ENCODE peak calls at places on chromosomes 7 and 10, in eight cellular contexts. D is lower lobe of right lung; R is lung; V is foreskin fibroblast; G is activated CD8-positive, alpha-beta memory T cell treated with anti-CD3 and anti-CD28 coated beads for 24 hours; C is nephron progenitor cell; P is effector CD4-positive, alpha-beta T cell; B is HuH-7.5. I is an unnamed sample.
A peak's percentile ranks its signal among the peaks of the same experiment; 100 is the strongest.

GRCh38 chr10:73388228-73388627 is 25.6 kb downstream of the ANXA7 start:
- DNase-seq in P (no peak), V (no peak), R (no peak), B (no peak), D (no peak), G (no peak), C (no peak), I (no peak)

GRCh38 chr7:99267530-99268360 is 4.9 kb upstream of the MYH16 start:
- DNase-seq in G (no peak), C (no peak), D (no peak), B (peak; percentile 39), P (no peak), R (no peak), V (peak; percentile 95), I (no peak)

GRCh38 chr10:58666024-58666423 is 153.4 kb downstream of the BICC1 start:
- DNase-seq in D (no peak), B (no peak), P (no peak), R (no peak), V (no peak), G (no peak), C (no peak), I (no peak)

GRCh38 chr10:23364378-23364777 is 19.8 kb upstream of the C10orf67 start:
- DNase-seq in D (no peak), R (no peak), V (no peak), B (no peak), P (no peak), C (no peak), G (no peak), I (no peak)

GRCh38 chr10:132678436-132679216 is 107.3 kb downstream of the NKX6-2 start:
- DNase-seq in G (no peak), V (no peak), C (no peak), P (no peak), R (no peak), B (no peak), D (peak; percentile 27), I (no peak)

GRCh38 chr10:42988517-42989395 is 88.1 kb upstream of the RET start:
- DNase-seq in B (no peak), C (no peak), G (peak; percentile 55), P (no peak), R (no peak), V (no peak), D (peak; percentile 77), I (no peak)

GRCh38 chr7:30984359-30985107 is 20.8 kb downstream of the GHRHR start:
- DNase-seq in V (peak; percentile 61), G (no peak), C (no peak), R (no peak), P (no peak), B (no peak), D (no peak), I (no peak)

GRCh38 chr7:43790006-43790405 is 31.5 kb downstream of the BLVRA start:
- DNase-seq in V (no peak), R (no peak), G (peak; percentile 26), C (no peak), P (no peak), B (no peak), D (no peak), I (no peak)

GRCh38 chr7:82263880-82264751 is 179.5 kb downstream of the CACNA2D1 start:
- DNase-seq in V (no peak), C (no peak), G (no peak), D (no peak), R (no peak), B (no peak), P (no peak), I (no peak)

GRCh38 chr7:47481656-47482012 is 100.3 kb downstream of the TNS3 start:
- DNase-seq in P (no peak), R (no peak), V (no peak), B (no peak), C (no peak), D (no peak), G (no peak), I (no peak)

GRCh38 chr10:6121144-6121543 is 32.3 kb downstream of the RBM17 start:
- DNase-seq in B (no peak), R (no peak), C (no peak), G (no peak), V (no peak), P (no peak), D (no peak), I (no peak)

GRCh38 chr10:79286318-79286951 is 60.8 kb upstream of the PPIF start:
- DNase-seq in B (no peak), C (no peak), P (peak; percentile 80), R (peak; percentile 69), V (peak; percentile 75), D (peak; percentile 92), G (peak; percentile 93), I (peak; percentile 44)

GRCh38 chr7:104848386-104848990 is 165.5 kb upstream of the KMT2E start:
- DNase-seq in C (peak; percentile 84), D (no peak), R (peak; percentile 42), P (peak; percentile 44), B (peak; percentile 23), G (peak; percentile 77), V (peak; percentile 67), I (peak; percentile 12)

GRCh38 chr10:79090134-79090803 is 21.5 kb downstream of the ZMIZ1 start:
- DNase-seq in C (no peak), P (no peak), R (no peak), G (no peak), B (no peak), V (peak; percentile 52), D (no peak), I (no peak)

GRCh38 chr7:37683263-37684120 is at the start of gene GPR141:
- DNase-seq in D (no peak), P (no peak), G (no peak), R (no peak), C (no peak), V (no peak), B (no peak), I (no peak)

GRCh38 chr10:124949543-124949942 is 7.6 kb downstream of the ZRANB1 start:
- DNase-seq in P (no peak), D (no peak), C (no peak), G (no peak), R (no peak), B (no peak), V (peak; percentile 15), I (peak; percentile 79)

GRCh38 chr10:8314486-8314885 is 260.0 kb downstream of the GATA3 start:
- DNase-seq in C (no peak), P (no peak), B (no peak), G (no peak), R (no peak), V (no peak), D (no peak), I (no peak)

GRCh38 chr10:42615419-42615818 is 23.0 kb downstream of the ZNF33B start:
- DNase-seq in V (no peak), G (no peak), D (no peak), B (no peak), C (no peak), R (no peak), P (no peak), I (no peak)

GRCh38 chr7:42493436-42494198 is 256.6 kb upstream of the GLI3 start:
- DNase-seq in V (peak; percentile 94), B (no peak), R (peak; percentile 79), D (peak; percentile 67), G (no peak), P (no peak), C (peak; percentile 76), I (peak; percentile 72)

GRCh38 chr7:139562491-139562890 is 39.0 kb downstream of the CLEC2L start:
- DNase-seq in P (no peak), G (no peak), R (no peak), D (no peak), V (no peak), C (no peak), B (no peak), I (no peak)

GRCh38 chr10:43205681-43206390 is 61.0 kb downstream of the RASGEF1A start:
- DNase-seq in B (no peak), G (peak; percentile 47), C (peak; percentile 1), R (no peak), D (peak; percentile 37), P (no peak), V (no peak), I (no peak)

GRCh38 chr10:38730076-38730475 is 635.9 kb downstream of the ZNF37A start:
- DNase-seq in C (no peak), R (no peak), P (no peak), V (no peak), G (no peak), B (no peak), D (no peak), I (no peak)

GRCh38 chr7:95246935-95247370 is 77.4 kb downstream of the PON1 start:
- DNase-seq in G (no peak), V (peak; percentile 86), B (peak; percentile 29), P (no peak), D (no peak), C (peak; percentile 55), R (peak; percentile 46), I (peak; percentile 33)

GRCh38 chr10:84613336-84614021 is 285.1 kb downstream of the CCSER2 start:
- DNase-seq in B (peak; percentile 19), P (no peak), R (peak; percentile 59), C (peak; percentile 57), V (no peak), G (no peak), D (peak; percentile 55), I (peak; percentile 80)

GRCh38 chr7:44638611-44639557 is 32.5 kb downstream of the OGDH start:
- DNase-seq in R (peak; percentile 73), D (peak; percentile 81), V (peak; percentile 90), B (no peak), P (peak; percentile 67), C (no peak), G (peak; percentile 87), I (no peak)

GRCh38 chr10:59585046-59585700 is 124.5 kb downstream of the SLC16A9 start:
- DNase-seq in C (no peak), R (no peak), D (no peak), P (no peak), V (no peak), G (no peak), B (no peak), I (peak; percentile 39)

GRCh38 chr7:26485421-26486019 is 193.9 kb downstream of the SNX10 start:
- DNase-seq in G (no peak), B (no peak), C (no peak), P (no peak), D (no peak), V (no peak), R (no peak), I (no peak)

GRCh38 chr10:80684217-80684616 is 146.5 kb downstream of the SH2D4B start:
- DNase-seq in C (no peak), V (peak; percentile 2), R (no peak), B (no peak), G (no peak), D (no peak), P (no peak), I (no peak)

GRCh38 chr7:44764081-44764480 is 15.4 kb downstream of the ZMIZ2 start:
- DNase-seq in V (no peak), D (no peak), P (no peak), G (no peak), R (no peak), C (no peak), B (no peak), I (peak; percentile 60)

GRCh38 chr10:73914036-73914435 is 3.1 kb downstream of the PLAU start:
- DNase-seq in G (no peak), P (no peak), C (no peak), B (no peak), V (no peak), R (no peak), D (no peak), I (no peak)

GRCh38 chr10:52631146-52631545 is 141.4 kb downstream of the MBL2 start:
- DNase-seq in R (no peak), D (no peak), V (no peak), C (no peak), P (no peak), G (no peak), B (no peak), I (no peak)

GRCh38 chr7:101308245-101309085 is 13.1 kb downstream of the IFT22 start:
- DNase-seq in D (peak; percentile 86), C (peak; percentile 77), P (no peak), V (peak; percentile 79), G (peak; percentile 80), B (peak; percentile 52), R (peak; percentile 80), I (peak; percentile 69)

GRCh38 chr7:150307904-150308303 is 15.3 kb upstream of the LRRC61 start:
- DNase-seq in G (no peak), D (no peak), B (no peak), P (no peak), C (no peak), V (no peak), R (no peak), I (no peak)